ENCODE peak calls at places on chromosomes 1 and 21, in four cellular contexts. D, J, H and O are unnamed samples.
A peak's percentile ranks its signal among the peaks of the same experiment; 100 is the strongest.

GRCh38 chr1:193462629-193463320 is 276.4 kb upstream of the B3GALT2 start:
- DNase-seq in D (no peak), H (no peak), J (peak; percentile 33), O (no peak)

GRCh38 chr1:228082975-228083870 is 715 bp downstream of the ARF1 start:
- DNase-seq in D (no peak), H (peak; percentile 62), J (peak; percentile 56), O (no peak)

GRCh38 chr1:23978825-23979224 is 1.3 kb downstream of the SRSF10 start:
- DNase-seq in D (no peak), J (no peak), H (no peak), O (no peak)

GRCh38 chr1:15390667-15391066 is 19.0 kb upstream of the EFHD2 start:
- DNase-seq in D (no peak), J (no peak), H (no peak), O (no peak)

GRCh38 chr1:117796226-117796625 is 133.2 kb downstream of the GDAP2 start:
- DNase-seq in J (no peak), D (peak; percentile 82), H (no peak), O (no peak)

GRCh38 chr1:45767035-45767434 is 16.6 kb upstream of the IPP start:
- DNase-seq in H (no peak), J (no peak), D (no peak), O (no peak)

GRCh38 chr21:16011719-16012118 is 281.9 kb downstream of the USP25 start:
- DNase-seq in H (no peak), J (no peak), D (no peak), O (no peak)

GRCh38 chr1:162391790-162392563 is 10.4 kb downstream of the C1orf226 start:
- DNase-seq in D (peak; percentile 53), J (peak; percentile 35), H (no peak), O (peak; percentile 60)

GRCh38 chr1:209302777-209303642 is 280.5 kb upstream of the CAMK1G start:
- DNase-seq in D (peak; percentile 36), J (no peak), H (no peak), O (no peak)

GRCh38 chr1:19049798-19050197 is 93.3 kb upstream of the IFFO2 start:
- DNase-seq in D (no peak), J (no peak), H (no peak), O (no peak)

GRCh38 chr1:90763930-90764329 is 46.8 kb upstream of the BARHL2 start:
- DNase-seq in D (no peak), J (no peak), H (no peak), O (no peak)

GRCh38 chr21:16423921-16424320 is 694.1 kb downstream of the USP25 start:
- DNase-seq in D (peak; percentile 22), J (no peak), H (no peak), O (no peak)

GRCh38 chr1:160169553-160170399 is 18.4 kb downstream of the ATP1A4 start:
- DNase-seq in J (peak; percentile 23), H (no peak), D (no peak), O (peak; percentile 52)

GRCh38 chr1:182279724-182280506 is 111.7 kb downstream of the GLUL start:
- DNase-seq in D (no peak), H (no peak), J (no peak), O (no peak)

GRCh38 chr1:156815307-156815826 is 1.3 kb downstream of the SH2D2A start:
- DNase-seq in J (no peak), D (peak; percentile 71), H (peak; percentile 73), O (no peak)
- TF ChIP-seq CTCF in J (no peak), D (no peak), H (peak; percentile 16), O (no peak)

GRCh38 chr1:111618081-111618480 is 1.5 kb upstream of the RAP1A start:
- DNase-seq in J (no peak), D (no peak), H (no peak), O (peak; percentile 51)

GRCh38 chr1:111620412-111620971 is 903 bp downstream of the RAP1A start:
- DNase-seq in H (no peak), J (peak; percentile 46), D (peak; percentile 25), O (no peak)

GRCh38 chr1:111621050-111621449 is 1.5 kb downstream of the RAP1A start:
- DNase-seq in D (no peak), H (no peak), J (no peak), O (no peak)

GRCh38 chr1:111618953-111619634 is 495 bp upstream of the RAP1A start:
- DNase-seq in D (no peak), H (no peak), J (no peak), O (no peak)

GRCh38 chr1:111619635-111620411 is at the start of gene RAP1A:
- DNase-seq in J (peak; percentile 92), H (peak; percentile 96), D (peak; percentile 78), O (peak; percentile 94)
- TF ChIP-seq CTCF in J (no peak), H (no peak), D (no peak), O (no peak)

GRCh38 chr1:167936068-167936929 is at the start of gene DCAF6:
- DNase-seq in D (peak; percentile 95), H (peak; percentile 98), J (peak; percentile 99), O (peak; percentile 98)

GRCh38 chr1:167936930-167937708 is at the start of gene MPC2:
- DNase-seq in D (peak; percentile 52), J (peak; percentile 71), H (peak; percentile 73), O (peak; percentile 74)

GRCh38 chr1:167933779-167934178 is 2.7 kb upstream of the DCAF6 start:
- DNase-seq in J (no peak), H (no peak), D (no peak), O (no peak)

GRCh38 chr1:167934407-167935251 is 1.9 kb upstream of the DCAF6 start:
- DNase-seq in J (no peak), D (peak; percentile 57), H (no peak), O (no peak)

DNA sequence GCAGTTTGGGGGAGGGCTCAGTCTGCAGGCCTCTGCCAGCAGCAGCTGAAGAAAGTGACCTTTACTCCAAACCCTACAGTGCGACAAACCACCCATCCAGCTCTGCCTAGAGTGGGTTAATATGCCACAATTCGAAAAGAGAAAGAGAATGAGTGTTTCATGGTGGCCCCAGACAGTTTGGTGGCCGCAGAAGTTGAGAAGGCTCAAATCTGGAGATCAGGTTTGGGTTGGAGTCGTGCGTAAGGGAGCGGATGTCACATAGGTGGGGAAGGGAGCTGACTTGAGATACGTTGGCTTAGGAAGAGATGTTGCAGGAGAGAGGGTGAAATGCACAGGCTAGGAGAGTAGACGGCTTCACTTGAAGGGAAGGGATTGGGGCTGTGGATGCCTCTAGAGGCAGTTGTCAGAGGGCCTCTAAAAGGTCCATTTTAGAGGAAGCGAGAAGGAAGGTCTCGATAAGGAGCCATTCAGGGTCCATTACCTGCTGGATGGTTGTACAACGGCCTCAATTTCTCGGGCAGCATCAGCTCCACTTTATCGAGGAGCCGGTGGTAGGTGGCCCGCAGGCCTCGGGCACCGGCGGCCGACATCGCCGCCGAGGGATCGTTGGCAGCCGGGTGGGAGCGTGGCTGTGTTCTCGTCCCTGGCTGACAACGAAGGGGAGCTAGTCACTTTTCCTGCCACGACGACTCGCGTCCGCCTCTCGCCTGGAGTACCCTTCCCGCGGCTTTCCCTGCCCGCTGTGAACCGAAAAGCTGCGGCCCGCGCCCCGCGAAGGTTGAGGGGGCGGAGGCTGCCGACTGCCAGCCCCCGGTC is 1.0 kb upstream of the DCAF6 start:
- DNase-seq in D (peak; percentile 42), J (peak; percentile 62), H (peak; percentile 19), O (peak; percentile 35)
- TF ChIP-seq CTCF in D (no peak), J (peak; percentile 34), H (no peak), O (no peak)

DNA sequence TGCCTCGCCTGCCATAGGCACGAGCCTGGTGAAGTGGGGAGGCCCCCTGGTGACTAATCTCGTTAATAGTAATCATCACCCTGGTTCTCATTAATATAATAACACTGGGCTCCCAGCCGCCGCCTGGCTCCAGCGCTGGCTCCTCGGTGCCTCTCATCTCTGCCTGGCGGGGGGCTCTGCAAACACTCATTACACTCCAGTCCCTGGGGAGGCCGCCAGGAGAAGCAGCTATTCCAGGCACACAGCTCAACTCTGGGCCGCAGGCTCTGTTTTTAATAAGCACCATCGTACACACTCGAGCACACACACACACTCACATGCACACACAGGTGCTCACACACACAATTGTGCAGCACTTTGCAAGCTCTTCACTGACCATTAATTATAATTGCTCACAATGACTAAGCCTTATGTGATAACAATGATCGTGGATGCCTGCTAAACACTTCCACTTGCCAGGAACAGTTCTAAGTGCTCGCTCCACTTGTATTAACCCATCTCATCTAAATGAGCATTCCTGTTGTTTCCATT is 52.2 kb downstream of the SDC3 start:
- DNase-seq in D (no peak), J (no peak), H (no peak), O (no peak)
- TF ChIP-seq CTCF in D (no peak), J (peak; percentile 20), H (no peak), O (no peak)

GRCh38 chr1:27572679-27573426 is 31.1 kb downstream of the AHDC1 start:
- DNase-seq in H (peak; percentile 35), J (no peak), D (no peak), O (no peak)

GRCh38 chr1:27576846-27577245 is 27.1 kb downstream of the AHDC1 start:
- DNase-seq in H (no peak), D (no peak), J (no peak), O (no peak)

GRCh38 chr1:27574001-27574781 is 29.8 kb downstream of the AHDC1 start:
- DNase-seq in J (no peak), H (no peak), D (no peak), O (no peak)

GRCh38 chr1:27575861-27576331 is 28.0 kb downstream of the AHDC1 start:
- DNase-seq in D (peak; percentile 47), J (no peak), H (peak; percentile 81), O (peak; percentile 69)

GRCh38 chr1:27574871-27575831 is 28.8 kb downstream of the AHDC1 start:
- DNase-seq in D (peak; percentile 51), H (peak; percentile 87), J (no peak), O (no peak)
- TF ChIP-seq CTCF in D (peak; percentile 28), H (peak; percentile 34), J (peak; percentile 43), O (no peak)

GRCh38 chr1:156608981-156609380 is 7.7 kb upstream of the GPATCH4 start:
- DNase-seq in H (no peak), D (peak; percentile 40), J (peak; percentile 78), O (peak; percentile 60)
- TF ChIP-seq CTCF in H (no peak), D (peak; percentile 70), J (peak; percentile 92), O (peak; percentile 65)

DNA sequence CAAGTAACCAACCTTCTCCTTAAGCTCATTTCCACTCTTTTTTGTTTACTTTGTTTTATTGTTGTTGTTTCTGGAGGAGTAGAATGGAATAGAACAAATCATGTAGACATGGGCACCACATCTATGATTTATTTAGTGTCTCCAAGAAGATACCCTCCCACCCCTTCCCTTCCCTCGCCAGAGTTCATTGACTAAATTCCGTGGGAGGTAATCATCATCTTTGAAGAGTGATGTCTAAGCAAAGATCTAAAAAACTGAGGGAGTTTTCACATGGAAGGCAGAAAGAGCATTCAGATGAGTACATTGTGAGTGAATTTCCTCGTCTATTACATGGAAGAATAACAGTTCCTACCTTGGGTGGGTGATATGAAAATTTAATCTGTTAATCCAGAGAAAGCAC is 136.2 kb downstream of the SEC16B start:
- DNase-seq in H (no peak), J (no peak), D (no peak), O (no peak)
- TF ChIP-seq CTCF in H (no peak), J (no peak), D (no peak), O (no peak)